ENCODE peak calls at places on chromosome 13, in nine cellular contexts. One of them, this sample, is unnamed.

GRCh38 chr13:39040206-39040605 is 1.9 kb downstream of the NHLRC3 start:
- DNase-seq in A549: no peak
- DNase-seq in tibial nerve: no peak
- DNase-seq in adrenal gland: no peak
- DNase-seq in HCT116: no peak
- DNase-seq in upper lobe of right lung: no peak
- DNase-seq in mammary epithelial cell: no peak
- DNase-seq in fibroblast of lung: no peak
- DNase-seq in colonic mucosa: no peak
- DNase-seq in this sample: no peak

GRCh38 chr13:42078113-42078769 is 29.8 kb downstream of the DGKH start:
- DNase-seq in A549: peak
- DNase-seq in tibial nerve: no peak
- DNase-seq in adrenal gland: no peak
- DNase-seq in HCT116: no peak
- DNase-seq in upper lobe of right lung: no peak
- DNase-seq in mammary epithelial cell: no peak
- DNase-seq in fibroblast of lung: no peak
- DNase-seq in colonic mucosa: no peak
- DNase-seq in this sample: no peak

GRCh38 chr13:88649855-88650254 is 978.7 kb downstream of the SLITRK5 start:
- DNase-seq in A549: no peak
- DNase-seq in tibial nerve: no peak
- DNase-seq in adrenal gland: no peak
- DNase-seq in HCT116: no peak
- DNase-seq in upper lobe of right lung: no peak
- DNase-seq in mammary epithelial cell: no peak
- DNase-seq in fibroblast of lung: no peak
- DNase-seq in colonic mucosa: no peak
- DNase-seq in this sample: no peak

GRCh38 chr13:35917942-35918645 is 213.1 kb downstream of the DCLK1 start:
- DNase-seq in A549: no peak
- DNase-seq in tibial nerve: no peak
- DNase-seq in adrenal gland: no peak
- DNase-seq in HCT116: no peak
- DNase-seq in upper lobe of right lung: no peak
- DNase-seq in mammary epithelial cell: no peak
- DNase-seq in fibroblast of lung: peak
- DNase-seq in colonic mucosa: no peak
- DNase-seq in this sample: no peak

GRCh38 chr13:26295812-26296211 is 41.9 kb downstream of the CDK8 start:
- DNase-seq in A549: no peak
- DNase-seq in tibial nerve: no peak
- DNase-seq in adrenal gland: no peak
- DNase-seq in HCT116: no peak
- DNase-seq in upper lobe of right lung: no peak
- DNase-seq in mammary epithelial cell: no peak
- DNase-seq in fibroblast of lung: no peak
- DNase-seq in colonic mucosa: no peak
- DNase-seq in this sample: no peak

GRCh38 chr13:50409186-50409585 is 393.9 kb downstream of the KCNRG start:
- DNase-seq in A549: no peak
- DNase-seq in tibial nerve: no peak
- DNase-seq in adrenal gland: no peak
- DNase-seq in HCT116: no peak
- DNase-seq in upper lobe of right lung: no peak
- DNase-seq in mammary epithelial cell: no peak
- DNase-seq in fibroblast of lung: no peak
- DNase-seq in colonic mucosa: no peak
- DNase-seq in this sample: no peak

GRCh38 chr13:49314344-49314882 is 66.7 kb downstream of the CDADC1 start:
- DNase-seq in A549: no peak
- DNase-seq in tibial nerve: no peak
- DNase-seq in adrenal gland: no peak
- DNase-seq in HCT116: peak
- DNase-seq in upper lobe of right lung: no peak
- DNase-seq in mammary epithelial cell: no peak
- DNase-seq in fibroblast of lung: peak
- DNase-seq in colonic mucosa: no peak
- DNase-seq in this sample: no peak

GRCh38 chr13:111492341-111492945 is 172.0 kb downstream of the TEX29 start:
- DNase-seq in A549: no peak
- DNase-seq in tibial nerve: no peak
- DNase-seq in adrenal gland: no peak
- DNase-seq in HCT116: no peak
- DNase-seq in upper lobe of right lung: peak
- DNase-seq in mammary epithelial cell: no peak
- DNase-seq in fibroblast of lung: no peak
- DNase-seq in colonic mucosa: no peak
- DNase-seq in this sample: no peak

GRCh38 chr13:27283906-27284523 is 13.4 kb downstream of the RASL11A start:
- DNase-seq in A549: peak
- DNase-seq in tibial nerve: no peak
- DNase-seq in adrenal gland: peak
- DNase-seq in HCT116: peak
- DNase-seq in upper lobe of right lung: no peak
- DNase-seq in mammary epithelial cell: no peak
- DNase-seq in fibroblast of lung: no peak
- DNase-seq in colonic mucosa: peak
- DNase-seq in this sample: no peak

GRCh38 chr13:107819071-107819470 is 396.3 kb downstream of the LIG4 start:
- DNase-seq in A549: no peak
- DNase-seq in tibial nerve: no peak
- DNase-seq in adrenal gland: no peak
- DNase-seq in HCT116: no peak
- DNase-seq in upper lobe of right lung: no peak
- DNase-seq in mammary epithelial cell: no peak
- DNase-seq in fibroblast of lung: no peak
- DNase-seq in colonic mucosa: no peak
- DNase-seq in this sample: no peak

GRCh38 chr13:65460136-65460535 is 1770.0 kb downstream of the PCDH9 start:
- DNase-seq in A549: no peak
- DNase-seq in tibial nerve: no peak
- DNase-seq in adrenal gland: no peak
- DNase-seq in HCT116: no peak
- DNase-seq in upper lobe of right lung: no peak
- DNase-seq in mammary epithelial cell: no peak
- DNase-seq in fibroblast of lung: peak
- DNase-seq in colonic mucosa: no peak
- DNase-seq in this sample: no peak

GRCh38 chr13:97319088-97319487 is 97.0 kb downstream of the MBNL2 start:
- DNase-seq in A549: no peak
- DNase-seq in tibial nerve: no peak
- DNase-seq in adrenal gland: peak
- DNase-seq in HCT116: no peak
- DNase-seq in upper lobe of right lung: no peak
- DNase-seq in mammary epithelial cell: no peak
- DNase-seq in fibroblast of lung: no peak
- DNase-seq in colonic mucosa: no peak
- DNase-seq in this sample: no peak

GRCh38 chr13:98990701-98991100 is 12.8 kb upstream of the DOCK9 start:
- DNase-seq in A549: no peak
- DNase-seq in tibial nerve: no peak
- DNase-seq in adrenal gland: no peak
- DNase-seq in HCT116: no peak
- DNase-seq in upper lobe of right lung: no peak
- DNase-seq in mammary epithelial cell: no peak
- DNase-seq in fibroblast of lung: peak
- DNase-seq in colonic mucosa: no peak
- DNase-seq in this sample: peak

GRCh38 chr13:33109801-33110200 is 93.6 kb downstream of the KL start:
- DNase-seq in A549: peak
- DNase-seq in tibial nerve: no peak
- DNase-seq in adrenal gland: no peak
- DNase-seq in HCT116: no peak
- DNase-seq in upper lobe of right lung: no peak
- DNase-seq in mammary epithelial cell: no peak
- DNase-seq in fibroblast of lung: no peak
- DNase-seq in colonic mucosa: no peak
- DNase-seq in this sample: no peak
- TF ChIP-seq CTCF in A549: no peak
- TF ChIP-seq CTCF in tibial nerve: no peak
- TF ChIP-seq CTCF in adrenal gland: no peak
- TF ChIP-seq CTCF in HCT116: no peak
- TF ChIP-seq CTCF in upper lobe of right lung: no peak
- TF ChIP-seq CTCF in mammary epithelial cell: peak
- TF ChIP-seq CTCF in fibroblast of lung: peak
- TF ChIP-seq CTCF in colonic mucosa: no peak
- TF ChIP-seq CTCF in this sample: peak

DNA sequence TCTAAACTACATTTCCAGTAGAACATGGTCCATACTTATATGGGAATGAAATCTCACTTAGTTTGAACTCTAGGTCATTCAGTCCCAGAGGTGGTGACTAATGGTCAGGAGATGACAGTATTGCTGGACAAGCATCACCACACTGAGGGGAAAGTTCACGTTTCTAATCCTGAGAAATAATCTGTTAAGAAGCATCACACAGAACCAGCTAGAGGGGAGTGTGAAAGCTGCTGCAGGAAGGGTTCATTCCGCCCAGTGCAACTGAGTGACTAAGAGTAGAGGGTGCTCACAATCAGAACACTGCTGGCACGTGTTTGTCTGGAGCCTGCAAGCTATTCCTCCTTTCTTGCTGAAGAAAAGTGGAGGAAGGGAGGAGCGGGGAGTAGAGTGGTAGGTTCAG is 2.7 kb downstream of the COL4A1 start:
- DNase-seq in A549: no peak
- DNase-seq in tibial nerve: peak
- DNase-seq in adrenal gland: no peak
- DNase-seq in HCT116: no peak
- DNase-seq in upper lobe of right lung: no peak
- DNase-seq in mammary epithelial cell: no peak
- DNase-seq in fibroblast of lung: peak
- DNase-seq in colonic mucosa: no peak
- DNase-seq in this sample: no peak
- H3K27ac ChIP-seq in A549: no peak
- H3K27ac ChIP-seq in tibial nerve: peak
- H3K27ac ChIP-seq in adrenal gland: no peak
- H3K27ac ChIP-seq in HCT116: no peak
- H3K27ac ChIP-seq in upper lobe of right lung: no peak
- H3K27ac ChIP-seq in mammary epithelial cell: no peak
- H3K27ac ChIP-seq in fibroblast of lung: peak
- H3K27ac ChIP-seq in colonic mucosa: peak
- H3K27ac ChIP-seq in this sample: no peak

GRCh38 chr13:94988654-94989053 is 276.3 kb upstream of the SOX21 start:
- DNase-seq in A549: peak
- DNase-seq in tibial nerve: no peak
- DNase-seq in adrenal gland: no peak
- DNase-seq in HCT116: peak
- DNase-seq in upper lobe of right lung: no peak
- DNase-seq in mammary epithelial cell: no peak
- DNase-seq in fibroblast of lung: no peak
- DNase-seq in colonic mucosa: no peak
- DNase-seq in this sample: no peak
- TF ChIP-seq CTCF in A549: no peak
- TF ChIP-seq CTCF in tibial nerve: no peak
- TF ChIP-seq CTCF in adrenal gland: no peak
- TF ChIP-seq CTCF in HCT116: no peak
- TF ChIP-seq CTCF in upper lobe of right lung: no peak
- TF ChIP-seq CTCF in mammary epithelial cell: no peak
- TF ChIP-seq CTCF in fibroblast of lung: peak
- TF ChIP-seq CTCF in colonic mucosa: no peak
- TF ChIP-seq CTCF in this sample: peak

GRCh38 chr13:110410906-110411305 is 103.8 kb downstream of the COL4A2 start:
- DNase-seq in A549: no peak
- DNase-seq in tibial nerve: no peak
- DNase-seq in adrenal gland: no peak
- DNase-seq in HCT116: no peak
- DNase-seq in upper lobe of right lung: no peak
- DNase-seq in mammary epithelial cell: no peak
- DNase-seq in fibroblast of lung: no peak
- DNase-seq in colonic mucosa: no peak
- DNase-seq in this sample: no peak

GRCh38 chr13:110411316-110412105 is 104.4 kb downstream of the COL4A2 start:
- DNase-seq in A549: no peak
- DNase-seq in tibial nerve: no peak
- DNase-seq in adrenal gland: no peak
- DNase-seq in HCT116: no peak
- DNase-seq in upper lobe of right lung: no peak
- DNase-seq in mammary epithelial cell: no peak
- DNase-seq in fibroblast of lung: no peak
- DNase-seq in colonic mucosa: no peak
- DNase-seq in this sample: no peak

GRCh38 chr13:110410000-110410399 is 102.9 kb downstream of the COL4A2 start:
- DNase-seq in A549: no peak
- DNase-seq in tibial nerve: no peak
- DNase-seq in adrenal gland: no peak
- DNase-seq in HCT116: no peak
- DNase-seq in upper lobe of right lung: no peak
- DNase-seq in mammary epithelial cell: no peak
- DNase-seq in fibroblast of lung: no peak
- DNase-seq in colonic mucosa: no peak
- DNase-seq in this sample: no peak

GRCh38 chr13:110408286-110408685 is 101.2 kb downstream of the COL4A2 start:
- DNase-seq in A549: no peak
- DNase-seq in tibial nerve: no peak
- DNase-seq in adrenal gland: no peak
- DNase-seq in HCT116: no peak
- DNase-seq in upper lobe of right lung: no peak
- DNase-seq in mammary epithelial cell: no peak
- DNase-seq in fibroblast of lung: peak
- DNase-seq in colonic mucosa: no peak
- DNase-seq in this sample: no peak

GRCh38 chr13:110409581-110409992 is 102.5 kb downstream of the COL4A2 start:
- DNase-seq in A549: no peak
- DNase-seq in tibial nerve: no peak
- DNase-seq in adrenal gland: peak
- DNase-seq in HCT116: no peak
- DNase-seq in upper lobe of right lung: no peak
- DNase-seq in mammary epithelial cell: peak
- DNase-seq in fibroblast of lung: peak
- DNase-seq in colonic mucosa: peak
- DNase-seq in this sample: peak
- H3K27ac ChIP-seq in A549: no peak
- H3K27ac ChIP-seq in tibial nerve: peak
- H3K27ac ChIP-seq in adrenal gland: no peak
- H3K27ac ChIP-seq in HCT116: no peak
- H3K27ac ChIP-seq in upper lobe of right lung: peak
- H3K27ac ChIP-seq in mammary epithelial cell: peak
- H3K27ac ChIP-seq in fibroblast of lung: peak
- H3K27ac ChIP-seq in colonic mucosa: peak
- H3K27ac ChIP-seq in this sample: no peak

GRCh38 chr13:33322474-33322827 is 36.9 kb upstream of the STARD13 start:
- DNase-seq in A549: no peak
- DNase-seq in tibial nerve: no peak
- DNase-seq in adrenal gland: peak
- DNase-seq in HCT116: no peak
- DNase-seq in upper lobe of right lung: no peak
- DNase-seq in mammary epithelial cell: no peak
- DNase-seq in fibroblast of lung: peak
- DNase-seq in colonic mucosa: no peak
- DNase-seq in this sample: no peak
- TF ChIP-seq CTCF in A549: no peak
- TF ChIP-seq CTCF in tibial nerve: no peak
- TF ChIP-seq CTCF in adrenal gland: no peak
- TF ChIP-seq CTCF in HCT116: no peak
- TF ChIP-seq CTCF in upper lobe of right lung: no peak
- TF ChIP-seq CTCF in mammary epithelial cell: no peak
- TF ChIP-seq CTCF in fibroblast of lung: no peak
- TF ChIP-seq CTCF in colonic mucosa: no peak
- TF ChIP-seq CTCF in this sample: no peak

This sample was measured in foreskin keratinocyte.